ENCODE peak calls at places on chromosomes 3 and 15, in four cellular contexts. G is A549, Y is K562, S is GM12878. A is an unnamed sample.

GRCh38 chr15:90665288-90666134 is 51.6 kb upstream of the BLM start:
- DNase-seq in G (peak), Y (peak), S (peak), A (peak)

GRCh38 chr15:55434989-55435825 is 26.9 kb downstream of the PIERCE2 start:
- DNase-seq in G (peak), Y (peak), S (no peak), A (peak)

GRCh38 chr3:100563652-100564215 is 45.7 kb upstream of the ADGRG7 start:
- DNase-seq in G (no peak), Y (no peak), S (no peak), A (no peak)

GRCh38 chr15:85496551-85497545 is 116.4 kb downstream of the AKAP13 start:
- DNase-seq in G (no peak), Y (no peak), S (no peak), A (peak)

GRCh38 chr3:13012228-13012691 is 61.0 kb downstream of the IQSEC1 start:
- DNase-seq in G (no peak), Y (no peak), S (peak), A (no peak)

GRCh38 chr3:181868576-181868975 is 156.9 kb downstream of the SOX2 start:
- DNase-seq in G (no peak), Y (no peak), S (no peak), A (no peak)

GRCh38 chr3:81279481-81280273 is 481.8 kb downstream of the GBE1 start:
- DNase-seq in G (no peak), Y (no peak), S (no peak), A (no peak)

GRCh38 chr15:43383070-43383469 is 12.2 kb downstream of the TUBGCP4 start:
- DNase-seq in G (no peak), Y (no peak), S (no peak), A (no peak)

GRCh38 chr3:182067423-182067822 is 355.7 kb downstream of the SOX2 start:
- DNase-seq in G (no peak), Y (no peak), S (no peak), A (no peak)

GRCh38 chr15:41922353-41922752 is 28.5 kb upstream of the SPTBN5 start:
- DNase-seq in G (no peak), Y (no peak), S (no peak), A (no peak)
- TF ChIP-seq BHLHE40 in G (no peak), Y (no peak), S (no peak), A (no peak)

GRCh38 chr15:29046946-29047345 is 161.2 kb downstream of the APBA2 start:
- DNase-seq in G (no peak), Y (no peak), S (no peak), A (no peak)
- TF ChIP-seq CTCF in G (no peak), Y (no peak), S (no peak), A (no peak)

DNA sequence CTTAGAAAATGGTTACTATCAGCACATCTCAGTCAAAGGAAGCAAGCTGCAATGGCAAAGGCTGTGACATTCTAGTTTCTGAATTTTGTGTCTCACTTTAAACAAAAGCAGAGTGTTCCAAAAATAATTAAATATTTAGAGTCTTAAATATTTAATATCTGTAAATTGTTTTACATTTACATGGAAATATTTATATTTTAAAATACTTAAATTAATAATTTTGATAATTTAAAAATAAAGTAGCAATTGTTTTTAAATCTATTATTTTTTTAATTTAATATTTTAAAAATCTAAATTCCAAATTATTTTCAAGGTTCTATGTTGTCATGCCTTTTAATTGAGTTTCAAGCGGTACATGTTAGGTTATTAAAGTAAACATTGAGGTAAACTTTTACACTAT is 843.1 kb downstream of the ROBO1 start:
- DNase-seq in G (no peak), Y (no peak), S (no peak), A (no peak)
- TF ChIP-seq JUNB in G (no peak), Y (no peak), S (no peak), A (no peak)

GRCh38 chr15:80480909-80481308 is 76.7 kb downstream of the ARNT2 start:
- DNase-seq in G (no peak), Y (no peak), S (no peak), A (no peak)

GRCh38 chr15:80478075-80478474 is 73.9 kb downstream of the ARNT2 start:
- DNase-seq in G (no peak), Y (no peak), S (no peak), A (no peak)

GRCh38 chr15:80479191-80479590 is 75.0 kb downstream of the ARNT2 start:
- DNase-seq in G (no peak), Y (no peak), S (no peak), A (no peak)

GRCh38 chr15:80482686-80483085 is 78.5 kb downstream of the ARNT2 start:
- DNase-seq in G (no peak), Y (no peak), S (no peak), A (no peak)

GRCh38 chr15:80480171-80480811 is 76.1 kb downstream of the ARNT2 start:
- DNase-seq in G (no peak), Y (no peak), S (no peak), A (peak)
- TF ChIP-seq BHLHE40 in G (no peak), Y (no peak), S (no peak), A (no peak)

DNA sequence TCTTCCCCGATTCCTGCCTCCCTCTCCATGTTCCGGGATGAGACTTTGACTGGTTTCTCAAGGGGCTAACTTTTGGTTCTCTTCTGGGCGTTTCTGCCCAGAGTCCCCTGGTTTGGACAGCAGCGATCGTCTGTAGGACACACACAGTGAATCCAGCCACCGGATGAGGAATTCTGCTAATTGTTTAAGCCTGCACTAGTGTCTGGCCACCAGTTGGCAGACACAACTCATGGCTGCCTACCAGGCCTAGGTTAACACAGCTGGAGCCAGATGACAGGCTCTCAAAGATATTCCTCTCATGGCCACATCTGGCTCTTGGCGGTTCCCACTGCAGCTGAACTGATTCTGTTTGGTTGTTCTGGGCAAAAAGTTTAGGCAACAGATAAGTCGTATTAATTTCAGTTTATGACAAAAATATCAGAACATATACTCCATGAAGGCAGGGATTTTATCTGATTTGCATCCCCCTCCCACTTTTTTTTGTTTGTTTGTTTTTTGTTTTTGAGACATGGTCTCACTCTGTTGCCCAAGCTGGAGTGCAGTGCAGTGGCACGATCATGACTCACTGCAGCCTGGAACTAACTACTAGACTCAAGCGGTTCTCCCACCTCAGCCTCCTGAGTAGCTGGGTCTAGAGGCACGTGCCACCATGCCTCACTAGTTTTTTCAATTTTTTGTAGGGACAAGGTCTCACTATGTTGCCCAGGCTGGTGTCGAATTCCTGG is 272.8 kb downstream of the FOXP1 start:
- DNase-seq in G (no peak), Y (no peak), S (no peak), A (peak)
- TF ChIP-seq CTCF in G (no peak), Y (no peak), S (no peak), A (no peak)

GRCh38 chr3:175384569-175384968 is 525.4 kb downstream of the NAALADL2 start:
- DNase-seq in G (no peak), Y (no peak), S (no peak), A (no peak)

GRCh38 chr3:175381685-175382084 is 522.6 kb downstream of the NAALADL2 start:
- DNase-seq in G (no peak), Y (no peak), S (no peak), A (no peak)

GRCh38 chr3:175383366-175383765 is 524.2 kb downstream of the NAALADL2 start:
- DNase-seq in G (no peak), Y (no peak), S (no peak), A (no peak)

GRCh38 chr3:175383813-175384212 is 524.7 kb downstream of the NAALADL2 start:
- DNase-seq in G (no peak), Y (no peak), S (no peak), A (no peak)

GRCh38 chr3:175386630-175387029 is 527.5 kb downstream of the NAALADL2 start:
- DNase-seq in G (peak), Y (no peak), S (no peak), A (no peak)
- TF ChIP-seq JUNB in G (no peak), Y (no peak), S (no peak), A (no peak)

GRCh38 chr3:17118771-17119170 is 234.0 kb downstream of the PLCL2 start:
- DNase-seq in G (no peak), Y (no peak), S (no peak), A (no peak)

GRCh38 chr3:17120115-17120514 is 235.4 kb downstream of the PLCL2 start:
- DNase-seq in G (no peak), Y (no peak), S (no peak), A (no peak)

GRCh38 chr3:17116007-17116659 is 231.4 kb downstream of the PLCL2 start:
- DNase-seq in G (no peak), Y (no peak), S (no peak), A (no peak)

GRCh38 chr3:17122758-17123157 is 238.0 kb downstream of the PLCL2 start:
- DNase-seq in G (no peak), Y (no peak), S (no peak), A (no peak)

DNA sequence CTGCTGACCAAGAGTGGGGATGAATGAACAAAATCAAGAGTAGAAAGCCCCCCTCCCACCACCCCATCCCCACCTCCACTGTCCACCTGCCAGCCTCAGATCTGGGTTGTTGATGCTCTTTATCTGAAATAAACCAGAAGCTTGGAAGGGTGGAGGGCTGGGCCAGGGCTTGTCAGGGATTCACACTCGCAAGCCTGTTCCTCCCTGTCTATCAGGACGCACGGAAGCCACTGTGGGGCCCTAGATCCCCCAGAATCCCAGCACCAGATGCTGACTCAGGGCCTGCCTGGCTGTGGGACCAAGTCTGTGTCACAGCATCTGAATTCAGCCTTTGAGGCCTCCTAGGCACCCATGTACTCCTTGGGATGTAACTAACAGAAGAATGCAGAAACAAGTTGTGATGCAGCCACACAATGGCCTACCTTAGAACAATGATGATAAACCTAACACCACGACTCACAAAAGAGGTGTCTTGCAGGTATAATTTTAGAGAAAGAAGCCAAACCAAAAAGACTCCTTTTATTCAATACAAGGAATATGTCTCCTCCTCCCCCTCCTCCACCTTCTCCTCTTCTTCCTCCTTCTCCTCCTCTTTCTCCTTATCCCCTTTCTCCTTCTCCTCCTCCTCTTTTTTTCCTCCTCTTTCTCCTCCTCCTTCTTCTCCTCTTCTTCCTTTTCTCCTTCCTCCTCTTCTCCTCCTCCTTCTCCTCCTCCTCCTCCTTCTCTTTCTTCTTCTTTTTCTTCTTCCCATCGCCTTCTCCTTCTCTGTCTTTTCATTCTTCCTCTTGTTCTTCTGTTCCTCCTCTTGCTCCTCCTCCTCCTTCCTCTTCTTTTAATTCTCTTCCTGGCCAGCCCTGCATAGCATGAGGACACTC is 234.7 kb downstream of the PLCL2 start:
- DNase-seq in G (no peak), Y (no peak), S (no peak), A (no peak)
- TF ChIP-seq BHLHE40 in G (no peak), Y (no peak), S (no peak), A (no peak)